ENCODE peak calls at places on chromosomes 1 and 21, in eight cellular contexts. G, X, O, C, M, P, A and I are unnamed samples.

GRCh38 chr1:234933031-234933430 is 195.6 kb downstream of the TOMM20 start:
- ATAC-seq in C (peak; percentile 75), O (peak; percentile 32), A (peak; percentile 15), M (no peak), X (peak; percentile 18), P (peak; percentile 88), G (peak; percentile 53), I (no peak)

GRCh38 chr21:14448784-14449183 is 65.8 kb upstream of the HSPA13 start:
- ATAC-seq in G (no peak), O (no peak), P (no peak), A (no peak), C (no peak), X (no peak), M (no peak), I (no peak)

GRCh38 chr1:62707746-62708123 is 19.5 kb upstream of the DOCK7 start:
- ATAC-seq in A (no peak), O (no peak), M (no peak), P (no peak), C (no peak), G (no peak), X (no peak), I (no peak)

GRCh38 chr1:115051850-115052249 is 22.2 kb downstream of the TSHB start:
- ATAC-seq in C (peak; percentile 13), X (peak; percentile 34), P (no peak), M (no peak), A (no peak), G (no peak), O (peak; percentile 17), I (no peak)

GRCh38 chr1:33093004-33093403 is 12.1 kb downstream of the AZIN2 start:
- ATAC-seq in G (no peak), P (no peak), X (peak; percentile 82), C (peak; percentile 52), O (no peak), M (peak; percentile 54), A (no peak), I (no peak)

GRCh38 chr1:41583658-41584570 is 99.4 kb upstream of the EDN2 start:
- ATAC-seq in O (no peak), A (no peak), P (no peak), G (no peak), C (no peak), M (no peak), X (peak; percentile 49), I (no peak)

GRCh38 chr1:220451541-220451940 is 76.4 kb upstream of the MARK1 start:
- ATAC-seq in P (peak; percentile 79), C (no peak), X (no peak), A (no peak), O (no peak), M (no peak), G (no peak), I (no peak)

GRCh38 chr1:219419860-219420259 is 193.0 kb downstream of the ZC3H11B start:
- ATAC-seq in X (no peak), G (no peak), O (no peak), P (no peak), A (no peak), C (no peak), M (no peak), I (no peak)

GRCh38 chr1:2103901-2104590 is 53.8 kb downstream of the PRKCZ start:
- ATAC-seq in G (no peak), P (no peak), A (no peak), O (no peak), M (no peak), C (no peak), X (no peak), I (no peak)

GRCh38 chr1:205192287-205192686 is 19.2 kb downstream of the DSTYK start:
- ATAC-seq in G (no peak), P (no peak), C (no peak), O (no peak), X (no peak), A (no peak), M (no peak), I (no peak)

GRCh38 chr1:93616996-93617669 is 64.5 kb downstream of the BCAR3 start:
- ATAC-seq in C (no peak), X (no peak), A (no peak), O (peak; percentile 38), M (peak; percentile 63), P (peak; percentile 54), G (peak; percentile 28), I (peak; percentile 50)

GRCh38 chr21:43782741-43783700 is 6.4 kb upstream of the RRP1 start:
- ATAC-seq in P (no peak), G (no peak), O (peak; percentile 40), M (peak; percentile 15), X (no peak), A (no peak), C (peak; percentile 9), I (no peak)

GRCh38 chr1:68230901-68231626 is 1.3 kb downstream of the WLS start:
- ATAC-seq in A (peak; percentile 10), X (no peak), G (peak; percentile 28), P (peak; percentile 42), C (no peak), O (peak; percentile 36), M (peak; percentile 23), I (peak; percentile 12)

GRCh38 chr1:38152351-38153082 is 105.9 kb upstream of the POU3F1 start:
- ATAC-seq in P (no peak), X (peak; percentile 66), A (no peak), G (peak; percentile 75), M (no peak), O (no peak), C (peak; percentile 85), I (no peak)
- TF ChIP-seq CTCF in P (no peak), X (no peak), A (no peak), G (peak; percentile 32), M (no peak), O (no peak), C (peak; percentile 22), I (no peak)

DNA sequence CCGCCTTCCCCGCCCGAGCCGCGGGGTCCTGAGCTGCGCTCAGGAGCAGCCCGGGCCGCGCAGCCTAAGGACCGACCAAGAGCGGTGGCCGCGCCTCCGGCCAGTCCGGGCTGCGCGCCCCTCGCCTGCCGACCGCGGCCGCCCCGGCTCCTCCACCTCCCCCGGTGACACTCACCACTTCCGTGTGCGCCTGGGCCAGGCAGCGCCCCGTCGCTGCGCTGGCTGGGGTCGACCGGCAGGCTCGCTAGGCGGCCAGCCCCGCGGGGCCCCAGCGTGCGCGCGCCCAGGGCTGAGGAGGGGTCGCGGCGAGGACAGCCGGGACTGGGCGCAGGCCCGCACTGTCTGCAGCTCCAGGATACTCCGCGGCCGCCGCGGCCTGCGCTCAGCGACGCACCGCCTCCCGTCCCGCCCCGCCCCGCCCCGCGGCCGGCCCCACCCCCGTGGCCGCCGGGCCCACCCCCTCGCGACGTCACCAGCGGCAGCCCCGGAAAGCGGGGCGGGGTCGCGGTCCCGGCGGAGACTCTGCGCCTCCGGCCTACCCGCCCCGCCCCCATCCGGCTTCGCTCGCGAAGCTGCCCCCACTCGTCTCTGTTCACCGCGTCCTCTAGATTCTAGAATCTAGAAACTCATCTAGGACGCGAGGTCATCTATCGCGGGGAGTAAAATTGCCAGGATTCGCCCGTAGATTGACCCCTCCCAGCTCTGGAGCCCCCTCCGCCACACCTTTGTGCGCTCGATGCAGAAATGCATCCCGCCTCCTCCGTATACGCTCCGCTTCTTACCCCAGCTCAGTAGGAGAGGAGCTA is at the start of gene JAK1:
- ATAC-seq in P (peak; percentile 97), G (peak; percentile 83), X (peak; percentile 91), M (peak; percentile 94), O (peak; percentile 96), A (peak; percentile 96), C (peak; percentile 80), I (peak; percentile 94)
- TF ChIP-seq POLR2A in P (peak; percentile 97), G (peak; percentile 90), X (peak; percentile 42), M (peak; percentile 81), O (peak; percentile 90), A (peak; percentile 89), C (peak; percentile 83), I (peak; percentile 85)

GRCh38 chr1:167465751-167466150 is 52.6 kb downstream of the CD247 start:
- ATAC-seq in G (no peak), X (no peak), M (no peak), A (no peak), P (no peak), O (no peak), C (no peak), I (no peak)
- H3K27ac ChIP-seq in G (no peak overlapping the region), X (no peak overlapping the region), M (no peak overlapping the region), A (no peak overlapping the region), P (no peak overlapping the region), O (no peak overlapping the region), C (no peak overlapping the region), I (no peak overlapping the region)

DNA sequence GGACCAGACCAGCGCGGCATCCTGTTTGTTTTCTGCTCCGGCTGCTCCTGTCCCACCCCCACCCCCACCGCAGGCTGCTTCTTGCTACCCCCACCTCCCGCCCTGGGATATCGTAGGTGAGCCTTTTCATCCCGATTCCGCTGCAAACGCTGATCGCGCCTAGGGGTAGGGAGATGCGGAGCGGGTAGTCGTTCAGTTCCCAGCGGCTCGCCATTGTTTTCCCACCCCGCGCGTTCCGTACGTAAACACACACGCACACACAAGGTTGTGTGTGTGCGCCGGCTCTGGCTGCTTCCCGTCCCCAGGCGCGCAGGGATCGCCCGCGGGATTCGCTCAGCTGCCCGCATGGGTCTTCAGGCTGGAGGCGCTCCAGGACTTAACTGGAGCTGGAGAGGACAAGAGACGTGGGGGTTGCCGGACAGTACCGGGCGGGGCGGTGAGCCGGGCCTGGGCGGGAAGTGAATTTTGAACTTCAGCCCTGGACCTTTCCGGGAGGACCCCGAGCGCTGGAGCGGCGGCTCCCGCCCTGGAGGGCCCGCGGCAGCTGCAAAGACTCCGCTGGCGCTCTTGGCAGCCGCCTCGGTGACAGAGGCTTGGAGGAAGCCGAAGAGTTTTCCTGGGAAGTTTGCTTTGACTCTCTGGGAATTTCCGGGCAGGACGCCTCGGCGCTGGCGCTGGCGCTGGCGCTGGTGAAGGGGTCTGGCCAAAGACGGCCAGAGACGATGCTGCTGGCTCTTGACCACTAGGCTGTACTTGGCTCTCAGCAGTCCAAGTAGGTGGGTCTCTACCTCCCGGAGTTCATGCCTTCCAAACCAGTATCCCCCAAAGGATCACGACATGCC is 1.6 kb downstream of the SOX13 start:
- ATAC-seq in M (peak; percentile 22), O (peak; percentile 56), P (peak; percentile 61), C (no peak), G (peak; percentile 43), X (no peak), A (peak; percentile 25), I (peak; percentile 39)
- TF ChIP-seq CTCF in M (no peak), O (no peak), P (no peak), C (no peak), G (no peak), X (no peak), A (no peak), I (peak; percentile 13)